ENCODE peak calls at places on chromosomes 1 and 21, in seven cellular contexts. One of them, this sample, is unnamed.

GRCh38 chr1:117567435-117567834 is 38.4 kb upstream of the TENT5C start:
- DNase-seq in H1: peak
- DNase-seq in neuronal stem cell: no peak
- DNase-seq in mesenchymal stem cell: no peak
- DNase-seq in IMR-90: no peak
- DNase-seq in trophoblast cell: no peak
- DNase-seq in H9: no peak
- DNase-seq in this sample: no peak

GRCh38 chr1:204062106-204062505 is 10.8 kb upstream of the SOX13 start:
- DNase-seq in IMR-90: no peak
- DNase-seq in H1: no peak
- DNase-seq in mesenchymal stem cell: no peak
- DNase-seq in trophoblast cell: no peak
- DNase-seq in neuronal stem cell: no peak
- DNase-seq in H9: no peak
- DNase-seq in this sample: no peak

GRCh38 chr1:243325305-243325890 is 69.6 kb downstream of the SDCCAG8 start:
- DNase-seq in IMR-90: peak
- DNase-seq in mesenchymal stem cell: peak
- DNase-seq in trophoblast cell: no peak
- DNase-seq in H1: no peak
- DNase-seq in neuronal stem cell: peak
- DNase-seq in H9: no peak
- DNase-seq in this sample: peak

GRCh38 chr1:204031098-204031710 is 41.7 kb upstream of the SOX13 start:
- DNase-seq in trophoblast cell: no peak
- DNase-seq in H1: no peak
- DNase-seq in neuronal stem cell: no peak
- DNase-seq in H9: no peak
- DNase-seq in IMR-90: no peak
- DNase-seq in mesenchymal stem cell: no peak
- DNase-seq in this sample: no peak

GRCh38 chr1:205255941-205256780 is 28.4 kb downstream of the TMCC2 start:
- DNase-seq in trophoblast cell: peak
- DNase-seq in mesenchymal stem cell: peak
- DNase-seq in IMR-90: peak
- DNase-seq in neuronal stem cell: peak
- DNase-seq in H1: peak
- DNase-seq in H9: peak
- DNase-seq in this sample: peak

GRCh38 chr1:212568978-212569537 is 39.5 kb upstream of the ATF3 start:
- DNase-seq in H9: no peak
- DNase-seq in mesenchymal stem cell: no peak
- DNase-seq in IMR-90: no peak
- DNase-seq in H1: no peak
- DNase-seq in trophoblast cell: no peak
- DNase-seq in neuronal stem cell: no peak
- DNase-seq in this sample: no peak

GRCh38 chr1:43171312-43171875 is 696 bp downstream of the EBNA1BP2 start:
- DNase-seq in IMR-90: peak
- DNase-seq in trophoblast cell: no peak
- DNase-seq in neuronal stem cell: no peak
- DNase-seq in H9: no peak
- DNase-seq in mesenchymal stem cell: no peak
- DNase-seq in H1: no peak
- DNase-seq in this sample: peak

GRCh38 chr1:1210726-1211540 is 3.0 kb downstream of the TNFRSF4 start:
- DNase-seq in trophoblast cell: no peak
- DNase-seq in H9: no peak
- DNase-seq in IMR-90: no peak
- DNase-seq in H1: no peak
- DNase-seq in neuronal stem cell: no peak
- DNase-seq in mesenchymal stem cell: no peak
- DNase-seq in this sample: no peak

GRCh38 chr1:53093778-53094532 is 31.9 kb downstream of the PODN start:
- DNase-seq in H9: no peak
- DNase-seq in neuronal stem cell: no peak
- DNase-seq in trophoblast cell: peak
- DNase-seq in IMR-90: no peak
- DNase-seq in mesenchymal stem cell: no peak
- DNase-seq in H1: no peak
- DNase-seq in this sample: no peak

GRCh38 chr1:50279622-50280320 is 143.5 kb downstream of the DMRTA2 start:
- DNase-seq in neuronal stem cell: peak
- DNase-seq in H1: peak
- DNase-seq in IMR-90: peak
- DNase-seq in mesenchymal stem cell: no peak
- DNase-seq in trophoblast cell: no peak
- DNase-seq in H9: peak
- DNase-seq in this sample: peak

GRCh38 chr1:12124693-12125421 is 41.9 kb upstream of the TNFRSF1B start:
- DNase-seq in H1: peak
- DNase-seq in mesenchymal stem cell: peak
- DNase-seq in neuronal stem cell: peak
- DNase-seq in H9: peak
- DNase-seq in trophoblast cell: peak
- DNase-seq in IMR-90: peak
- DNase-seq in this sample: peak

GRCh38 chr1:160137216-160137862 is 14.1 kb upstream of the ATP1A4 start:
- DNase-seq in H1: no peak
- DNase-seq in neuronal stem cell: no peak
- DNase-seq in H9: no peak
- DNase-seq in trophoblast cell: no peak
- DNase-seq in IMR-90: no peak
- DNase-seq in mesenchymal stem cell: no peak
- DNase-seq in this sample: no peak

GRCh38 chr1:20885121-20885520 is 98.0 kb upstream of the HP1BP3 start:
- DNase-seq in H1: no peak
- DNase-seq in mesenchymal stem cell: peak
- DNase-seq in IMR-90: peak
- DNase-seq in trophoblast cell: no peak
- DNase-seq in H9: no peak
- DNase-seq in neuronal stem cell: no peak
- DNase-seq in this sample: no peak

GRCh38 chr1:236058141-236058626 is 6.7 kb downstream of the NID1 start:
- DNase-seq in trophoblast cell: no peak
- DNase-seq in H1: no peak
- DNase-seq in neuronal stem cell: no peak
- DNase-seq in H9: no peak
- DNase-seq in IMR-90: peak
- DNase-seq in mesenchymal stem cell: peak
- DNase-seq in this sample: no peak

GRCh38 chr1:203459671-203460201 is 15.9 kb upstream of the PRELP start:
- DNase-seq in IMR-90: no peak
- DNase-seq in H9: no peak
- DNase-seq in trophoblast cell: no peak
- DNase-seq in neuronal stem cell: no peak
- DNase-seq in mesenchymal stem cell: no peak
- DNase-seq in H1: no peak
- DNase-seq in this sample: peak

DNA sequence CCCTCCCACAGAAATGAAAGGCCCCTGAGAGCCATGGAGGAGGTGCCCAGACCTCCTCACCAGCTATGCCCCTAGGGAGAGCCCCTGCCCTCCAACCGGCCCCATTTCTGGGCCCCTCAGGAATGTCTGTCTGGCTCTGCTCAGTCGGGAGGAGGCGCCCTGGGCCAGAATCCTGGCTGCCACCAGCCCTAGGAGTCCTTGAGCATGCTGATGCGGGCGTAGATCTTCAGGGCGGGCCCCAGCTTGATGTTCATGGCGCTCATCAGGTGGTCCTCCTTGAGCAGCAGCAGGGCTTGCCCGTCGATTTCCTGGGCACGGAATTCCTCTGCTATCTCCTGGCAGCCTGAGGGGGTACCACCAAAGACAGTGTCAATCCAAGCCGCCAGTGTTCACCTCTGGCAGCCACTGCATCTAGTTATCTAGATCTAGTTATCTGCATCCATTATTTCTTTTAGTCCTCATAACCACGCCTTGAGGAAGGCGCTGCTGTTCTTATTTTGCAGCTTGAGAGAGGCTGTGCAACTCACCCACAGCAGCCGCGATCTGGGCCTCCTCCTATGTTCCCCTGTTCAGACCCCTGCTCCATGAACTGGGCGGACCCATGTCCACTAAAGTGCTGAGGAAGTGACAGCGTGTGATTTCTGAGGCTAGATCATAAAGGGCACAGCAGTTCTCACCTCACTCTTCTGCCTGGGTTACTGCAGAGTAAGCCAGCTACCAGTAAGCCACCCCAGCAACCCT is 3.9 kb upstream of the A3GALT2 start:
- DNase-seq in mesenchymal stem cell: no peak
- DNase-seq in IMR-90: no peak
- DNase-seq in H9: no peak
- DNase-seq in trophoblast cell: no peak
- DNase-seq in H1: no peak
- DNase-seq in neuronal stem cell: no peak
- DNase-seq in this sample: no peak
- H3K27ac ChIP-seq in mesenchymal stem cell: no peak
- H3K27ac ChIP-seq in IMR-90: no peak
- H3K27ac ChIP-seq in H9: no peak
- H3K27ac ChIP-seq in trophoblast cell: no peak
- H3K27ac ChIP-seq in H1: no peak
- H3K27ac ChIP-seq in neuronal stem cell: no peak
- H3K27ac ChIP-seq in this sample: no peak

GRCh38 chr1:6538958-6539357 is 15.4 kb downstream of the NOL9 start:
- DNase-seq in H9: no peak
- DNase-seq in neuronal stem cell: no peak
- DNase-seq in mesenchymal stem cell: peak
- DNase-seq in H1: no peak
- DNase-seq in trophoblast cell: no peak
- DNase-seq in IMR-90: peak
- DNase-seq in this sample: no peak

GRCh38 chr1:6530504-6531160 is 23.7 kb downstream of the NOL9 start:
- DNase-seq in IMR-90: no peak
- DNase-seq in mesenchymal stem cell: no peak
- DNase-seq in trophoblast cell: no peak
- DNase-seq in H9: no peak
- DNase-seq in H1: no peak
- DNase-seq in neuronal stem cell: no peak
- DNase-seq in this sample: no peak

GRCh38 chr1:6535214-6535613 is 19.1 kb downstream of the NOL9 start:
- DNase-seq in trophoblast cell: no peak
- DNase-seq in H1: no peak
- DNase-seq in H9: no peak
- DNase-seq in neuronal stem cell: no peak
- DNase-seq in mesenchymal stem cell: peak
- DNase-seq in IMR-90: no peak
- DNase-seq in this sample: no peak

GRCh38 chr1:6534248-6534647 is 20.1 kb downstream of the NOL9 start:
- DNase-seq in H9: no peak
- DNase-seq in H1: no peak
- DNase-seq in IMR-90: no peak
- DNase-seq in trophoblast cell: no peak
- DNase-seq in mesenchymal stem cell: no peak
- DNase-seq in neuronal stem cell: no peak
- DNase-seq in this sample: no peak

GRCh38 chr1:6536291-6536690 is 18.0 kb downstream of the NOL9 start:
- DNase-seq in trophoblast cell: no peak
- DNase-seq in H1: no peak
- DNase-seq in IMR-90: no peak
- DNase-seq in neuronal stem cell: no peak
- DNase-seq in H9: no peak
- DNase-seq in mesenchymal stem cell: no peak
- DNase-seq in this sample: no peak
- H2BK120ac ChIP-seq in trophoblast cell: no peak
- H2BK120ac ChIP-seq in H1: no peak
- H2BK120ac ChIP-seq in IMR-90: no peak
- H2BK120ac ChIP-seq in neuronal stem cell: no peak
- H2BK120ac ChIP-seq in H9: no peak
- H2BK120ac ChIP-seq in mesenchymal stem cell: no peak
- H2BK120ac ChIP-seq in this sample: no peak

DNA sequence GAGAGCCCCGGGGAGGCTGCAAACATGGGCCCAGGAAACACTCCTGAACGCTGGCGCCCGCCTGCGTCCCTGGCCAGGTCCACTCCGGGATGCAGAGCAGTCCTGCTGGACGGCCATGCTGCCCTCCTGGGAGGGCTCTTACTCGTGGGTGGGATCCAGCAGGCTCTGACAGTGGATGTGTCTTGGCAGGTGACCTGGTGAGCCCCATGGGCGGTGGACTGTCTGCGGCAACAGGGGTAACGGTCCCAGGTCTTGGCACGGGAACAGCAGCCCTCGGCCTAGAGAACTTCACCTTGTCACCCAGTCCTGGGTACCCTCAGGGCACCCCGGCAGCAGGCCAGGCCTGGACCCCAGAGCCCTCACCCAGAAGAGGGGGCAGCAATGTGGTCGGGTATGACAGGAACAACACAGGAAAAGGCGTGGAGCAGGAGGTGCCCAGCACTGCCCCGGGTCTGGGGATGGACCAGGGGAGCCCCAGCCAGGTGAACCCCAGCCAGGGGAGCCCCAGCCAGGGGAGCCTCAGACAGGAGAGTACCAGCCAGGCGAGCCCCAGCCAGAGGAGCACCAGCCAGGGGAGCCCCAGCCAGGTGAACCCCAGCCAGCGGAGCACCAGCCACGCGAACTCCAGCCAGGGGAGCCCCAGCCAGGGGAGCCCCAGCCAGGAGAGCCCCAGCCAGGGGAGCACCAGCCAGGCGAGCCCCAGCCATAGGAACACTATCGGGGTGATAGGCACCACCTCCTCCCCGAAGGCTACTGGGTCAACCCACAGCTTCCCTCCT is 39.8 kb downstream of the UMODL1 start:
- DNase-seq in neuronal stem cell: no peak
- DNase-seq in IMR-90: no peak
- DNase-seq in H1: no peak
- DNase-seq in H9: no peak
- DNase-seq in mesenchymal stem cell: no peak
- DNase-seq in trophoblast cell: no peak
- DNase-seq in this sample: no peak
- H3K27ac ChIP-seq in neuronal stem cell: no peak
- H3K27ac ChIP-seq in IMR-90: no peak
- H3K27ac ChIP-seq in H1: no peak
- H3K27ac ChIP-seq in H9: no peak
- H3K27ac ChIP-seq in mesenchymal stem cell: no peak
- H3K27ac ChIP-seq in trophoblast cell: no peak
- H3K27ac ChIP-seq in this sample: no peak

DNA sequence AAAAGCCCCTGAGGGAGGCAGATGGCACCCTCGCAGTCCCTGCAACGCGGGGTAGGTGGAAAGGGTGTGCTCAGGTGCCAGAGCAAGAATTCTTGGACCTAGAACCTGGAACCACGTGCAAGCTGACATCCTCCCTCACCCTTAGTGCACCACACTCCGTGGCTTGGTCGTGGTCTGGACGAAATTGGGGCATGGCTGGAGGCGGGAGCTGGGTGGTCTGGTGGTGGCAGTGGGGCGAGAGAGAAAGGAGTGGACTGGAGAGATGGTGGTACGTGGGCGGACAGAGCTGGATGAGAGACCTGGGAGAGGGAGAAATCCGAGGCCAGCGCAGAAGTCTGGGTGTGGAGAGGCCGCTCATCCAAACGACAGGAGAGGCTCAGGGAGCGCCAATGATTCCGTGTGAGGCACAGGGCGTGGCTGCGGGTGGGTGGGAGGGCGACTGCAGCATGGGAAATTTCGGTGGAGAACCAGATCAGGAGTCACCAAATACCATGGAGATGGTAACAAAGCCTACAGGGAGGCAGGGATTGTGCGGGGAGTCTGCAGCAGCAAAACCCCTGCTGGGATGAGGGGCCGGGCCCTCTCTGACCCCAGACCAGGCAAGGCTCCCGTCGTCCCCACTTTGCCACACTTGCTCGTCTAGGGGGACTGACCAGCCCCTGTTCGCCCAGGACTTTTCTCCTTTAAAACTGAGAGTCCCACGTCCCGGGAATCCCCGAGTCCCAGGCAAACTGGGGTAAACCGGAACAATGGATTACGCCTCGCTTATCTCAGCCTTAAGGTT is 31.9 kb downstream of the CDCP2 start:
- DNase-seq in neuronal stem cell: no peak
- DNase-seq in mesenchymal stem cell: no peak
- DNase-seq in IMR-90: no peak
- DNase-seq in H9: no peak
- DNase-seq in H1: peak
- DNase-seq in trophoblast cell: no peak
- DNase-seq in this sample: peak
- H2BK120ac ChIP-seq in neuronal stem cell: no peak
- H2BK120ac ChIP-seq in mesenchymal stem cell: no peak
- H2BK120ac ChIP-seq in IMR-90: peak
- H2BK120ac ChIP-seq in H9: no peak
- H2BK120ac ChIP-seq in H1: no peak
- H2BK120ac ChIP-seq in trophoblast cell: peak
- H2BK120ac ChIP-seq in this sample: no peak

This sample was measured in mesendoderm.